ENCODE peak calls at places on chromosome 15, in nine cellular contexts. J is ovary, E is K562, P is heart left ventricle, D is A549, I is body of pancreas, Z is transverse colon, S is tibial nerve, H is uterus. K is an unnamed sample. For H3K9me3, the result is how much of the 10 kb centered on the place peaks cover.

GRCh38 chr15:70669966-70670658 is 93.2 kb downstream of the UACA start:
- DNase-seq in J (no peak), E (peak), P (peak), D (no peak), I (peak), Z (peak), S (no peak), H (no peak), K (no peak)

GRCh38 chr15:57384024-57384423 is 7.7 kb downstream of the CGNL1 start:
- DNase-seq in J (no peak), E (no peak), P (peak), D (no peak), I (peak), Z (no peak), S (no peak), H (peak), K (no peak)

GRCh38 chr15:70328137-70329115 is 230.7 kb upstream of the TLE3 start:
- DNase-seq in J (no peak), E (no peak), P (peak), D (no peak), I (no peak), Z (peak), S (peak), H (peak), K (no peak)

GRCh38 chr15:53918180-53919079 is 59.8 kb upstream of the UNC13C start:
- DNase-seq in J (no peak), E (no peak), P (peak), D (peak), I (peak), Z (no peak), S (no peak), H (no peak), K (no peak)

GRCh38 chr15:70293138-70293537 is 195.4 kb upstream of the TLE3 start:
- DNase-seq in J (no peak), E (no peak), P (no peak), D (no peak), I (no peak), Z (no peak), S (no peak), H (no peak), K (no peak)

GRCh38 chr15:29917600-29918597 is 95.6 kb upstream of the TJP1 start:
- DNase-seq in J (no peak), E (no peak), P (no peak), D (peak), I (no peak), Z (no peak), S (no peak), H (no peak), K (no peak)

GRCh38 chr15:39599871-39600270 is 19.0 kb downstream of the THBS1 start:
- DNase-seq in J (no peak), E (no peak), P (no peak), D (no peak), I (no peak), Z (no peak), S (no peak), H (no peak), K (no peak)

GRCh38 chr15:92655178-92655995 is at the start of gene FAM174B:
- DNase-seq in J (peak), E (no peak), P (peak), D (peak), I (peak), Z (peak), S (no peak), H (no peak), K (no peak)

GRCh38 chr15:56149071-56149470 is 94.6 kb downstream of the RFX7 start:
- DNase-seq in J (no peak), E (no peak), P (no peak), D (no peak), I (no peak), Z (no peak), S (no peak), H (no peak), K (no peak)

GRCh38 chr15:23599053-23599452 is 33.6 kb downstream of the MKRN3 start:
- DNase-seq in J (no peak), E (no peak), P (no peak), D (no peak), I (no peak), Z (no peak), S (no peak), H (no peak), K (no peak)

GRCh38 chr15:40845511-40846284 is 1.9 kb downstream of the SPINT1 start:
- DNase-seq in J (no peak), E (peak), P (no peak), D (no peak), I (peak), Z (peak), S (no peak), H (no peak), K (peak)

GRCh38 chr15:29812384-29812694 is 9.9 kb downstream of the TJP1 start:
- DNase-seq in J (no peak), E (no peak), P (no peak), D (peak), I (no peak), Z (no peak), S (no peak), H (no peak), K (no peak)

GRCh38 chr15:52019394-52020252 is 604 bp downstream of the MAPK6 start:
- DNase-seq in J (peak), E (peak), P (peak), D (peak), I (peak), Z (peak), S (peak), H (peak), K (peak)

DNA sequence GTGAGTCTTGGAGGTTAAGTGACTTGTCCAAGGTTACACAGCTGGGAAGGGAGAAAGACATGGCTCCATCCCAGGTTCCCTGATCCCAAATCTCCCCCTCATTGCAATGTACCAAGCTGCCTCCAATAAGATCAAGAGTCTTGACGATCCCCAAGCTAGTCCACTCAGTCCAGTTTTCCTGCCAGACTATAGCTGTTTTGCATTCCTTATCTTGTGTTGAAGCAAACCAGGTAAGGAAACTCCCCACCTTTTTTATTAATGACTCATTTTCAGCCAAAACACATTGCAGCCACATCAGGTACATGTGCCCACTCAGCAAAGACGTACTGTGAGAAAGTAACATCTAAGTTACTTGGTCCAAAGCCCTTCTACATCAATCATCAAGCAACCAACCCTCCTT is 41.9 kb downstream of the LIPC start:
- DNase-seq in J (no peak), E (no peak), P (no peak), D (peak), I (no peak), Z (no peak), S (no peak), H (no peak), K (no peak)
- TF ChIP-seq POLR2A in J (no peak), E (no peak), P (no peak), D (no peak), I (peak), Z (no peak), S (no peak), H (no peak), K (no peak)

GRCh38 chr15:50945725-50946124 is 37.2 kb downstream of the AP4E1 start:
- DNase-seq in J (no peak), E (no peak), P (no peak), D (no peak), I (no peak), Z (no peak), S (no peak), H (no peak), K (no peak)

GRCh38 chr15:50940506-50940905 is 32.0 kb downstream of the AP4E1 start:
- DNase-seq in J (no peak), E (peak), P (no peak), D (peak), I (no peak), Z (no peak), S (no peak), H (no peak), K (no peak)

GRCh38 chr15:50944692-50945091 is 36.2 kb downstream of the AP4E1 start:
- DNase-seq in J (no peak), E (no peak), P (no peak), D (no peak), I (no peak), Z (no peak), S (no peak), H (no peak), K (no peak)

GRCh38 chr15:50939911-50940310 is 31.4 kb downstream of the AP4E1 start:
- DNase-seq in J (no peak), E (no peak), P (no peak), D (no peak), I (no peak), Z (no peak), S (no peak), H (no peak), K (no peak)

GRCh38 chr15:50943623-50944022 is 35.1 kb downstream of the AP4E1 start:
- DNase-seq in J (no peak), E (no peak), P (no peak), D (no peak), I (no peak), Z (no peak), S (no peak), H (no peak), K (no peak)
- H3K9me3 ChIP-seq in J (under half), E (under half), P (under half), D (under half), I (under half), Z (under half), S (under half), H (under half), K (under half)

GRCh38 chr15:34721802-34722795 is 32.7 kb downstream of the GJD2 start:
- DNase-seq in J (no peak), E (no peak), P (peak), D (peak), I (peak), Z (no peak), S (peak), H (peak), K (no peak)
- H3K27ac ChIP-seq in J (no peak), E (no peak), P (peak), D (peak), I (no peak), Z (no peak), S (peak), H (no peak), K (no peak)

DNA sequence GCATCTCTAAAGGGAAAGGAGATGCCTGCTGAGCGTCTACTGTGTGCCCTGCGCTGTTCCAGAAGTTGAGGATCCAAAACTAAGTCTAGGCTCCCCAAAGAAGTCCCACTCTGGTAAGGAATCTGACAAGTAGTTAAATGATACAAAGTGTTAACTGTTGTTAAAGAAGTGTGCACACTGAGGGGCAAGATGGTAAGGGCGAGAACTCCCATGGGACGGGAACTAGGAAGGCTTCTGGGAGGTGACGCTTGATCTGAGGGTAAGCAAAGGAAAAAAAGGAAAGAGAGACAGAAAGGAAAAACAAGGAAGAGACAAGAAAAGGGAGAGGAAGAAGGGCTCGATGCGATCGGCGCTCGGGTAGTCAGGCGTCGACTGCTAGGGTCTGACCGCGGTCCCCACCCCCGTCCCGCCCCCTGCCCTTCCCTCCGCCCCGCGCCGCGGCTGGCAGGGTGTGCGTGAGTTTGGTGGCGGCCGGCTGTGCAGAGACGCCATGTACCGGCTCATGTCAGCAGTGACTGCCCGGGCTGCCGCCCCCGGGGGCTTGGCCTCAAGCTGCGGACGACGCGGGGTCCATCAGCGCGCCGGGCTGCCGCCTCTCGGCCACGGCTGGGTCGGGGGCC is at the start of gene LACTB:
- DNase-seq in J (peak), E (peak), P (peak), D (peak), I (peak), Z (peak), S (peak), H (peak), K (peak)
- TF ChIP-seq POLR2A in J (peak), E (peak), P (peak), D (peak), I (peak), Z (peak), S (peak), H (peak), K (peak)

GRCh38 chr15:33043636-33044035 is 150.9 kb downstream of the FMN1 start:
- DNase-seq in J (no peak), E (no peak), P (no peak), D (no peak), I (no peak), Z (no peak), S (no peak), H (no peak), K (no peak)
- H3K9me3 ChIP-seq in J (under half), E (under half), P (under half), D (under half), I (under half), Z (under half), S (under half), H (under half), K (under half)

GRCh38 chr15:64034519-64034918 is 11.8 kb downstream of the DAPK2 start:
- DNase-seq in J (no peak), E (no peak), P (no peak), D (no peak), I (no peak), Z (no peak), S (no peak), H (no peak), K (no peak)

GRCh38 chr15:64038878-64039277 is 7.4 kb downstream of the DAPK2 start:
- DNase-seq in J (no peak), E (peak), P (no peak), D (no peak), I (no peak), Z (no peak), S (no peak), H (no peak), K (no peak)

GRCh38 chr15:64032327-64032726 is 14.0 kb downstream of the DAPK2 start:
- DNase-seq in J (no peak), E (peak), P (no peak), D (no peak), I (no peak), Z (no peak), S (no peak), H (no peak), K (no peak)

GRCh38 chr15:64030123-64030522 is 16.2 kb downstream of the DAPK2 start:
- DNase-seq in J (no peak), E (no peak), P (no peak), D (no peak), I (no peak), Z (no peak), S (no peak), H (no peak), K (no peak)

DNA sequence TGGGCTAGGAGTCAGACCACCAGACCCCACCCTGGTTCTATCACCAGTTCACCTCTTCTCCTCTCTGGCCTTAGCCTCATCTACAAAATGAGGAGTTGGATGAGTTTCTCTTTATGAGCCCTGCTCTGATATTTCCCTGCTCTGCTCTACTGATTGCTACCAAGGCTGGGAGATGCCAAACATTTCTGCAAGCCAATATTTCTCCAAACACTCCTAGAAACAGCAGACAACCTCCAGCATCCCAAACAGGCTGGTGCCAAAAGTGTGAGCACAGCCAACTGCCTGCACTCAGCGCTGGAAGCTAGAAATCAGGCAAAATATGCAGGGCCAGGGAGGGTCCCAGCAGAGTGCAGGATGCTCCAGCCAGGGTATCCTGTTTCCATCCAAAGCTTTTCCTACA is 10.8 kb downstream of the DAPK2 start:
- DNase-seq in J (no peak), E (no peak), P (no peak), D (no peak), I (no peak), Z (no peak), S (no peak), H (no peak), K (no peak)
- H3K27ac ChIP-seq in J (no peak), E (no peak), P (no peak), D (no peak), I (no peak), Z (no peak), S (no peak), H (no peak), K (no peak)

GRCh38 chr15:63118854-63119253 is 2.8 kb upstream of the LACTB start:
- DNase-seq in J (no peak), E (no peak), P (no peak), D (no peak), I (no peak), Z (no peak), S (no peak), H (no peak), K (no peak)

GRCh38 chr15:63124506-63124905 is 2.8 kb downstream of the LACTB start:
- DNase-seq in J (no peak), E (no peak), P (no peak), D (no peak), I (no peak), Z (no peak), S (no peak), H (no peak), K (no peak)

GRCh38 chr15:63126726-63127125 is 5.1 kb downstream of the LACTB start:
- DNase-seq in J (no peak), E (no peak), P (no peak), D (no peak), I (no peak), Z (no peak), S (no peak), H (no peak), K (no peak)

GRCh38 chr15:63122002-63122893 is 587 bp downstream of the LACTB start:
- DNase-seq in J (peak), E (peak), P (peak), D (peak), I (peak), Z (peak), S (peak), H (peak), K (peak)
- TF ChIP-seq POLR2A in J (no peak), E (no peak), P (no peak), D (no peak), I (no peak), Z (no peak), S (no peak), H (no peak), K (no peak)

DNA sequence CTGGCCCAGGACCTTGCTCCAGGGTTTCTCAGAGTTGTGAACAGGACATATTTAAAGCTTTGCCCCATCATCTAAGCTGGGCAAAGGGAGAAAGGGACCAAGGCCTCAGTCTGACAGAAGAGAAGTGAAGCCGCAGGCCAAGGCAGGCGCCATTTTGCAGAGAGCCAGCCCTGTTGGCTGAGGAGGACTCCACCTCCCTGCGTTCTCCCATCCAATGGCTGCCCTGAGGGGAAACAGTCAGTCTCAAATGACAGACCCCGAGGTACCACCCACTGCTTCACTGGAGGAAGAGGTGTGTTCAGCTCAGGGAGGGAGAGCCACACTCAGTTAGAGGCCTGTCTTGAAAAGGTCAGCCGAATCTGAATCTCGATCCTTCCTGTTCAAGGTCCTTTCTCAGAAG is 86.1 kb downstream of the ADAMTS17 start:
- DNase-seq in J (no peak), E (peak), P (no peak), D (no peak), I (no peak), Z (no peak), S (no peak), H (no peak), K (no peak)
- H3K9me3 ChIP-seq in J (under half), E (under half), P (under half), D (under half), I (under half), Z (under half), S (under half), H (under half), K (under half)

GRCh38 chr15:63891763-63892123 is 58.0 kb upstream of the HERC1 start:
- DNase-seq in J (no peak), E (peak), P (no peak), D (no peak), I (no peak), Z (no peak), S (no peak), H (no peak), K (no peak)
- H3K27ac ChIP-seq in J (no peak), E (peak), P (no peak), D (no peak), I (no peak), Z (peak), S (no peak), H (no peak), K (no peak)

DNA sequence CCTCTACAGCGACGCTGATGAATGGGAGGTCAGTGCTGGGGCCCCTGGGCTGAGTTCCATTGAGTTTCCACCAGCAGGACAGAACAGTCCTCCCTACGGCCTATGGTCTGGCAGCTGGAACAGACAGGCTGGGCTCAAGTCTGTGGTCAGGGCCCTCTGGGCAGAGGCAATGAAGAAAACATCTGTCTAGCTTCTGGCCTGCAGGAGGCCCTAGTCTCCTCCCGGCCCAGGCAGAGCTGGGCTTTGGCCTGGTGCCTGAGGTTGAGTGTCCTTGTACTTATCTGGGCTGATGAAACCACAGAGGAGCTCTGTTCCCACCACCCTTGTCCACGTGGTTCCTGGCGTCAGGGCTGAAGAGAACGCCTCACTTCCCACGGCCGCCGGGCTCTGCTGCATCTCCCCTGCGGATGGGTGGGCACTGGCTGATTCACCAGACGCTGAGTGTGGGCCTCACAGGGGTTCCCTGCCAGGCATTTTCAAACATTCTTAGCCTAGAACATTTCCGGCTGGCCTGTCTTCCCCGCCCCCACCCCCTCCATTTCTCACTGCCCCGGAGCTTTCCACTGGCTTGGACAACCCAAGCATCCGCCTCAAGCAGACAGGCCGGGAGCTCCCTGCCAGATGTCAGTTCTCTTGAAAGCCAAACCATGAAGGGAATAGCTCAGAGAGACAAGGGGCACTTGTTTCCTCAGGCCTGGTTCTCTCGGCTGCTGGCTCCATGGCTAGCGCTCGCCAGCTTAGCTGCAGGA is 20.3 kb downstream of the PPCDC start:
- DNase-seq in J (peak), E (peak), P (peak), D (peak), I (peak), Z (peak), S (peak), H (peak), K (peak)
- TF ChIP-seq POLR2A in J (peak), E (no peak), P (peak), D (no peak), I (no peak), Z (no peak), S (no peak), H (peak), K (no peak)

K was measured in breast epithelium.